ENCODE peak calls at places on chromosomes 16 and 17, in eight cellular contexts. One of them, this sample, is unnamed.

GRCh38 chr17:43034623-43035293 is 9.7 kb downstream of the RND2 start:
- DNase-seq in NCI-H1436 treated with DMSO at 0.1 percent for 48 hours: no peak
- DNase-seq in midbrain: no peak
- DNase-seq in activated naive CD4-positive, alpha-beta T cell treated with anti-CD3 and anti-CD28 coated beads, Interleukin-2, amount 10 ng/mL, durations not matched to agents 7 days and 5 days: no peak
- DNase-seq in AG08395: no peak
- DNase-seq in H7: peak
- DNase-seq in central memory CD8-positive, alpha-beta T cell: no peak
- DNase-seq in neural crest cell: no peak
- DNase-seq in this sample: no peak

GRCh38 chr17:47225436-47225858 is 16.3 kb downstream of the MYL4 start:
- DNase-seq in AG08395: peak
- DNase-seq in neural crest cell: no peak
- DNase-seq in NCI-H1436 treated with DMSO at 0.1 percent for 48 hours: no peak
- DNase-seq in activated naive CD4-positive, alpha-beta T cell treated with anti-CD3 and anti-CD28 coated beads, Interleukin-2, amount 10 ng/mL, durations not matched to agents 7 days and 5 days: no peak
- DNase-seq in midbrain: peak
- DNase-seq in H7: no peak
- DNase-seq in central memory CD8-positive, alpha-beta T cell: no peak
- DNase-seq in this sample: no peak

GRCh38 chr16:84482001-84482891 is 22.2 kb downstream of the MEAK7 start:
- DNase-seq in AG08395: no peak
- DNase-seq in central memory CD8-positive, alpha-beta T cell: no peak
- DNase-seq in activated naive CD4-positive, alpha-beta T cell treated with anti-CD3 and anti-CD28 coated beads, Interleukin-2, amount 10 ng/mL, durations not matched to agents 7 days and 5 days: no peak
- DNase-seq in H7: peak
- DNase-seq in NCI-H1436 treated with DMSO at 0.1 percent for 48 hours: no peak
- DNase-seq in neural crest cell: no peak
- DNase-seq in midbrain: peak
- DNase-seq in this sample: no peak

GRCh38 chr17:11948791-11949190 is 48.5 kb downstream of the ZNF18 start:
- DNase-seq in central memory CD8-positive, alpha-beta T cell: no peak
- DNase-seq in NCI-H1436 treated with DMSO at 0.1 percent for 48 hours: no peak
- DNase-seq in H7: no peak
- DNase-seq in neural crest cell: no peak
- DNase-seq in midbrain: no peak
- DNase-seq in activated naive CD4-positive, alpha-beta T cell treated with anti-CD3 and anti-CD28 coated beads, Interleukin-2, amount 10 ng/mL, durations not matched to agents 7 days and 5 days: no peak
- DNase-seq in AG08395: peak
- DNase-seq in this sample: no peak

GRCh38 chr16:55471448-55472097 is 7.4 kb upstream of the MMP2 start:
- DNase-seq in central memory CD8-positive, alpha-beta T cell: no peak
- DNase-seq in NCI-H1436 treated with DMSO at 0.1 percent for 48 hours: no peak
- DNase-seq in activated naive CD4-positive, alpha-beta T cell treated with anti-CD3 and anti-CD28 coated beads, Interleukin-2, amount 10 ng/mL, durations not matched to agents 7 days and 5 days: no peak
- DNase-seq in H7: no peak
- DNase-seq in neural crest cell: no peak
- DNase-seq in midbrain: no peak
- DNase-seq in AG08395: peak
- DNase-seq in this sample: no peak

GRCh38 chr16:14286381-14287230 is 215.5 kb downstream of the MRTFB start:
- DNase-seq in neural crest cell: no peak
- DNase-seq in H7: peak
- DNase-seq in midbrain: peak
- DNase-seq in AG08395: peak
- DNase-seq in central memory CD8-positive, alpha-beta T cell: peak
- DNase-seq in activated naive CD4-positive, alpha-beta T cell treated with anti-CD3 and anti-CD28 coated beads, Interleukin-2, amount 10 ng/mL, durations not matched to agents 7 days and 5 days: peak
- DNase-seq in NCI-H1436 treated with DMSO at 0.1 percent for 48 hours: no peak
- DNase-seq in this sample: no peak

GRCh38 chr16:47778106-47778803 is 317.1 kb downstream of the PHKB start:
- DNase-seq in central memory CD8-positive, alpha-beta T cell: no peak
- DNase-seq in H7: no peak
- DNase-seq in NCI-H1436 treated with DMSO at 0.1 percent for 48 hours: no peak
- DNase-seq in AG08395: no peak
- DNase-seq in activated naive CD4-positive, alpha-beta T cell treated with anti-CD3 and anti-CD28 coated beads, Interleukin-2, amount 10 ng/mL, durations not matched to agents 7 days and 5 days: no peak
- DNase-seq in midbrain: no peak
- DNase-seq in neural crest cell: no peak
- DNase-seq in this sample: no peak

GRCh38 chr16:83023640-83024039 is 396.9 kb downstream of the CDH13 start:
- DNase-seq in H7: no peak
- DNase-seq in NCI-H1436 treated with DMSO at 0.1 percent for 48 hours: no peak
- DNase-seq in neural crest cell: no peak
- DNase-seq in activated naive CD4-positive, alpha-beta T cell treated with anti-CD3 and anti-CD28 coated beads, Interleukin-2, amount 10 ng/mL, durations not matched to agents 7 days and 5 days: no peak
- DNase-seq in central memory CD8-positive, alpha-beta T cell: no peak
- DNase-seq in AG08395: no peak
- DNase-seq in midbrain: no peak
- DNase-seq in this sample: no peak

GRCh38 chr16:68246671-68247070 is 1.5 kb downstream of the PLA2G15 start:
- DNase-seq in activated naive CD4-positive, alpha-beta T cell treated with anti-CD3 and anti-CD28 coated beads, Interleukin-2, amount 10 ng/mL, durations not matched to agents 7 days and 5 days: no peak
- DNase-seq in H7: no peak
- DNase-seq in AG08395: peak
- DNase-seq in midbrain: no peak
- DNase-seq in central memory CD8-positive, alpha-beta T cell: no peak
- DNase-seq in NCI-H1436 treated with DMSO at 0.1 percent for 48 hours: no peak
- DNase-seq in neural crest cell: no peak
- DNase-seq in this sample: no peak

GRCh38 chr17:7579839-7580630 is 597 bp downstream of the CD68 start:
- DNase-seq in neural crest cell: no peak
- DNase-seq in activated naive CD4-positive, alpha-beta T cell treated with anti-CD3 and anti-CD28 coated beads, Interleukin-2, amount 10 ng/mL, durations not matched to agents 7 days and 5 days: no peak
- DNase-seq in H7: peak
- DNase-seq in midbrain: no peak
- DNase-seq in NCI-H1436 treated with DMSO at 0.1 percent for 48 hours: no peak
- DNase-seq in central memory CD8-positive, alpha-beta T cell: no peak
- DNase-seq in AG08395: no peak
- DNase-seq in this sample: no peak

GRCh38 chr16:82758406-82758805 is 131.6 kb downstream of the CDH13 start:
- DNase-seq in NCI-H1436 treated with DMSO at 0.1 percent for 48 hours: no peak
- DNase-seq in H7: no peak
- DNase-seq in AG08395: no peak
- DNase-seq in activated naive CD4-positive, alpha-beta T cell treated with anti-CD3 and anti-CD28 coated beads, Interleukin-2, amount 10 ng/mL, durations not matched to agents 7 days and 5 days: no peak
- DNase-seq in midbrain: no peak
- DNase-seq in central memory CD8-positive, alpha-beta T cell: no peak
- DNase-seq in neural crest cell: no peak
- DNase-seq in this sample: no peak

GRCh38 chr17:50920891-50921595 is 54.9 kb upstream of the TOB1 start:
- DNase-seq in NCI-H1436 treated with DMSO at 0.1 percent for 48 hours: no peak
- DNase-seq in activated naive CD4-positive, alpha-beta T cell treated with anti-CD3 and anti-CD28 coated beads, Interleukin-2, amount 10 ng/mL, durations not matched to agents 7 days and 5 days: no peak
- DNase-seq in central memory CD8-positive, alpha-beta T cell: no peak
- DNase-seq in H7: peak
- DNase-seq in midbrain: no peak
- DNase-seq in AG08395: no peak
- DNase-seq in neural crest cell: no peak
- DNase-seq in this sample: no peak

GRCh38 chr16:19837984-19838707 is 46.5 kb downstream of the GPRC5B start:
- DNase-seq in neural crest cell: no peak
- DNase-seq in NCI-H1436 treated with DMSO at 0.1 percent for 48 hours: no peak
- DNase-seq in H7: peak
- DNase-seq in central memory CD8-positive, alpha-beta T cell: no peak
- DNase-seq in midbrain: no peak
- DNase-seq in AG08395: no peak
- DNase-seq in activated naive CD4-positive, alpha-beta T cell treated with anti-CD3 and anti-CD28 coated beads, Interleukin-2, amount 10 ng/mL, durations not matched to agents 7 days and 5 days: no peak
- DNase-seq in this sample: no peak

GRCh38 chr16:56510544-56510943 is 9.3 kb downstream of the BBS2 start:
- DNase-seq in central memory CD8-positive, alpha-beta T cell: no peak
- DNase-seq in neural crest cell: no peak
- DNase-seq in H7: no peak
- DNase-seq in activated naive CD4-positive, alpha-beta T cell treated with anti-CD3 and anti-CD28 coated beads, Interleukin-2, amount 10 ng/mL, durations not matched to agents 7 days and 5 days: no peak
- DNase-seq in AG08395: no peak
- DNase-seq in NCI-H1436 treated with DMSO at 0.1 percent for 48 hours: no peak
- DNase-seq in midbrain: peak
- DNase-seq in this sample: no peak

This sample was measured in NCI-H345.